ENCODE peak calls at places on chromosomes 16 and 17, in eight cellular contexts. P is heart left ventricle, S is left colon, F is astrocyte of the spinal cord, N is progenitor cell of endocrine pancreas, X is MG63, E is GM18507, Q is ELR. O is an unnamed sample.

GRCh38 chr16:73037331-73037745 is 10.6 kb downstream of the ZFHX3 start:
- DNase-seq in P (no peak), S (no peak), F (no peak), N (no peak), X (no peak), E (no peak), Q (no peak), O (no peak)

GRCh38 chr16:2046125-2046888 is 1.3 kb downstream of the NTHL1 start:
- DNase-seq in P (no peak), S (no peak), F (no peak), N (no peak), X (no peak), E (no peak), Q (no peak), O (no peak)

GRCh38 chr16:57252148-57252721 is 7.2 kb downstream of the ARL2BP start:
- DNase-seq in P (peak), S (no peak), F (no peak), N (no peak), X (no peak), E (no peak), Q (no peak), O (no peak)

GRCh38 chr16:22624759-22625533 is 114.3 kb downstream of the NPIPB5 start:
- DNase-seq in P (no peak), S (no peak), F (no peak), N (no peak), X (peak), E (no peak), Q (no peak), O (no peak)

GRCh38 chr17:34291721-34292348 is 6.3 kb downstream of the CCL11 start:
- DNase-seq in P (no peak), S (no peak), F (no peak), N (no peak), X (no peak), E (no peak), Q (peak), O (no peak)

GRCh38 chr17:62093188-62094155 is 28.4 kb upstream of the MED13 start:
- DNase-seq in P (no peak), S (no peak), F (peak), N (no peak), X (peak), E (peak), Q (peak), O (no peak)

GRCh38 chr17:42438600-42439567 is 15.8 kb upstream of the CAVIN1 start:
- DNase-seq in P (no peak), S (no peak), F (no peak), N (no peak), X (peak), E (no peak), Q (peak), O (peak)

GRCh38 chr16:27700596-27700995 is 150.7 kb downstream of the KATNIP start:
- DNase-seq in P (no peak), S (no peak), F (no peak), N (no peak), X (no peak), E (no peak), Q (no peak), O (no peak)

GRCh38 chr17:14341866-14342265 is 41.0 kb downstream of the HS3ST3B1 start:
- DNase-seq in P (no peak), S (no peak), F (no peak), N (no peak), X (no peak), E (no peak), Q (no peak), O (no peak)

GRCh38 chr16:81758376-81758775 is 20.7 kb upstream of the PLCG2 start:
- DNase-seq in P (no peak), S (no peak), F (no peak), N (no peak), X (no peak), E (no peak), Q (peak), O (no peak)

GRCh38 chr16:67883872-67884261 is 818 bp upstream of the NRN1L start:
- DNase-seq in P (peak), S (peak), F (peak), N (peak), X (peak), E (peak), Q (peak), O (peak)

GRCh38 chr16:57192146-57192545 is 6.0 kb downstream of the RSPRY1 start:
- DNase-seq in P (no peak), S (no peak), F (peak), N (no peak), X (no peak), E (no peak), Q (no peak), O (no peak)

GRCh38 chr17:19791918-19792317 is 43.8 kb upstream of the ALDH3A1 start:
- DNase-seq in P (no peak), S (no peak), F (no peak), N (no peak), X (no peak), E (no peak), Q (no peak), O (no peak)

GRCh38 chr16:81636298-81636960 is 142.7 kb upstream of the PLCG2 start:
- DNase-seq in P (no peak), S (no peak), F (no peak), N (no peak), X (no peak), E (no peak), Q (no peak), O (no peak)

GRCh38 chr16:30924086-30924714 is 828 bp downstream of the FBXL19 start:
- DNase-seq in P (no peak), S (peak), F (no peak), N (no peak), X (peak), E (no peak), Q (peak), O (no peak)

GRCh38 chr16:69432069-69432468 is 7.7 kb downstream of the CYB5B start:
- DNase-seq in P (no peak), S (no peak), F (no peak), N (no peak), X (no peak), E (no peak), Q (no peak), O (no peak)

GRCh38 chr16:2512920-2513404 is 790 bp upstream of the ATP6V0C start:
- DNase-seq in P (peak), S (peak), F (no peak), N (no peak), X (no peak), E (no peak), Q (no peak), O (no peak)

GRCh38 chr16:27242868-27243590 is 25.5 kb downstream of the NSMCE1 start:
- DNase-seq in P (peak), S (peak), F (peak), N (no peak), X (peak), E (no peak), Q (peak), O (peak)

GRCh38 chr16:13289515-13289914 is 388.1 kb downstream of the SHISA9 start:
- DNase-seq in P (no peak), S (no peak), F (no peak), N (no peak), X (no peak), E (no peak), Q (no peak), O (no peak)

GRCh38 chr17:79789943-79790804 is 6.7 kb downstream of the CBX8 start:
- DNase-seq in P (peak), S (no peak), F (no peak), N (peak), X (peak), E (peak), Q (peak), O (no peak)

GRCh38 chr16:83733301-83733700 is 74.5 kb upstream of the HSBP1 start:
- DNase-seq in P (no peak), S (no peak), F (peak), N (no peak), X (no peak), E (no peak), Q (no peak), O (no peak)

GRCh38 chr17:28853295-28853694 is 1.5 kb upstream of the ERAL1 start:
- DNase-seq in P (no peak), S (no peak), F (no peak), N (no peak), X (no peak), E (no peak), Q (no peak), O (no peak)

GRCh38 chr16:25151996-25152395 is 40.5 kb downstream of the LCMT1 start:
- DNase-seq in P (no peak), S (no peak), F (peak), N (no peak), X (peak), E (no peak), Q (peak), O (no peak)

GRCh38 chr17:69058165-69058564 is 2.6 kb downstream of the ABCA9 start:
- DNase-seq in P (no peak), S (no peak), F (no peak), N (no peak), X (no peak), E (no peak), Q (peak), O (no peak)

GRCh38 chr17:73170921-73171320 is 6.1 kb downstream of the SSTR2 start:
- DNase-seq in P (no peak), S (no peak), F (no peak), N (no peak), X (no peak), E (no peak), Q (no peak), O (no peak)

GRCh38 chr17:72631568-72631967 is 460.9 kb downstream of the SLC39A11 start:
- DNase-seq in P (no peak), S (no peak), F (no peak), N (no peak), X (peak), E (no peak), Q (no peak), O (no peak)

GRCh38 chr17:77366558-77367245 is 225.9 kb downstream of the SEC14L1 start:
- DNase-seq in P (no peak), S (no peak), F (peak), N (no peak), X (no peak), E (no peak), Q (no peak), O (no peak)

GRCh38 chr17:1905190-1905919 is 75.5 kb downstream of the RPA1 start:
- DNase-seq in P (no peak), S (no peak), F (no peak), N (no peak), X (no peak), E (no peak), Q (no peak), O (no peak)

GRCh38 chr16:88618182-88618955 is 20.0 kb upstream of the IL17C start:
- DNase-seq in P (no peak), S (no peak), F (no peak), N (no peak), X (no peak), E (no peak), Q (no peak), O (no peak)

GRCh38 chr17:36727577-36727976 is 126.2 kb downstream of the MRM1 start:
- DNase-seq in P (no peak), S (no peak), F (no peak), N (no peak), X (no peak), E (no peak), Q (no peak), O (no peak)

GRCh38 chr17:58302919-58303551 is 22.3 kb upstream of the MPO start:
- DNase-seq in P (no peak), S (no peak), F (no peak), N (no peak), X (no peak), E (no peak), Q (no peak), O (no peak)

GRCh38 chr17:4602041-4602440 is 17.7 kb downstream of the SMTNL2 start:
- DNase-seq in P (no peak), S (no peak), F (no peak), N (no peak), X (no peak), E (no peak), Q (no peak), O (no peak)

GRCh38 chr16:50635505-50636392 is 45.4 kb downstream of the SNX20 start:
- DNase-seq in P (no peak), S (no peak), F (no peak), N (no peak), X (no peak), E (no peak), Q (no peak), O (peak)

GRCh38 chr16:14148569-14148968 is 77.5 kb downstream of the MRTFB start:
- DNase-seq in P (no peak), S (no peak), F (no peak), N (no peak), X (no peak), E (no peak), Q (peak), O (no peak)

O was measured in naive thymus-derived CD4-positive, alpha-beta T cell.